ENCODE peak calls at places on chromosome 18, in seven cellular contexts. U is HepG2, T is endothelial cell of umbilical vein, O is astrocyte of the spinal cord, I is heart left ventricle, H is fibroblast of lung, D is lower lobe of right lung. J is an unnamed sample.
A peak's percentile ranks its signal among the peaks of the same experiment; 100 is the strongest.

GRCh38 chr18:35241523-35241804 is 630 bp downstream of the ZNF397 start:
- DNase-seq in U (no peak), T (no peak), O (no peak), I (no peak), H (no peak), D (no peak), J (no peak)

GRCh38 chr18:13710460-13710859 is 15.9 kb downstream of the FAM210A start:
- DNase-seq in U (no peak), T (no peak), O (peak; percentile 37), I (no peak), H (peak; percentile 75), D (peak; percentile 71), J (no peak)

GRCh38 chr18:23355206-23355605 is 97.9 kb upstream of the RIOK3 start:
- DNase-seq in U (no peak), T (peak; percentile 72), O (no peak), I (no peak), H (no peak), D (no peak), J (no peak)

GRCh38 chr18:70288851-70289328 is at the start of gene SOCS6:
- DNase-seq in U (no peak), T (peak; percentile 60), O (peak; percentile 58), I (peak; percentile 67), H (peak; percentile 73), D (peak; percentile 74), J (no peak)

GRCh38 chr18:22378672-22379282 is 38.9 kb downstream of the CTAGE1 start:
- DNase-seq in U (peak; percentile 25), T (peak; percentile 53), O (peak; percentile 11), I (peak; percentile 25), H (peak; percentile 20), D (no peak), J (peak; percentile 12)

GRCh38 chr18:3040881-3041280 is 27.9 kb upstream of the LPIN2 start:
- DNase-seq in U (no peak), T (no peak), O (no peak), I (no peak), H (no peak), D (no peak), J (no peak)

GRCh38 chr18:275486-275885 is 7.6 kb upstream of the THOC1 start:
- DNase-seq in U (no peak), T (no peak), O (no peak), I (peak; percentile 19), H (no peak), D (peak; percentile 61), J (no peak)

GRCh38 chr18:58533771-58534170 is 95.1 kb downstream of the ALPK2 start:
- DNase-seq in U (no peak), T (no peak), O (no peak), I (no peak), H (no peak), D (no peak), J (no peak)

GRCh38 chr18:10912790-10913560 is 236.4 kb downstream of the PIEZO2 start:
- DNase-seq in U (peak; percentile 86), T (peak; percentile 97), O (peak; percentile 89), I (peak; percentile 45), H (peak; percentile 91), D (no peak), J (peak; percentile 37)

GRCh38 chr18:38751897-38752296 is 1186.3 kb upstream of the CELF4 start:
- DNase-seq in U (no peak), T (no peak), O (no peak), I (no peak), H (no peak), D (no peak), J (no peak)

GRCh38 chr18:78080761-78081160 is 831.1 kb downstream of the GALR1 start:
- DNase-seq in U (no peak), T (no peak), O (no peak), I (no peak), H (no peak), D (no peak), J (no peak)

GRCh38 chr18:79631761-79632446 is 47.7 kb upstream of the CTDP1 start:
- DNase-seq in U (no peak), T (no peak), O (no peak), I (no peak), H (no peak), D (no peak), J (no peak)

GRCh38 chr18:79588636-79589481 is 90.7 kb upstream of the CTDP1 start:
- DNase-seq in U (peak; percentile 47), T (peak; percentile 3), O (peak; percentile 83), I (peak; percentile 84), H (peak; percentile 98), D (peak; percentile 64), J (no peak)

GRCh38 chr18:80253871-80254492 is 6.7 kb upstream of the PARD6G start:
- DNase-seq in U (no peak), T (no peak), O (no peak), I (no peak), H (no peak), D (no peak), J (no peak)

GRCh38 chr18:62781893-62782292 is 66.6 kb downstream of the PHLPP1 start:
- DNase-seq in U (peak; percentile 29), T (peak; percentile 11), O (peak; percentile 68), I (no peak), H (peak; percentile 92), D (no peak), J (peak; percentile 46)

GRCh38 chr18:76437910-76438309 is 57.1 kb downstream of the ZNF516 start:
- DNase-seq in U (no peak), T (no peak), O (no peak), I (no peak), H (no peak), D (no peak), J (no peak)
- TF ChIP-seq CTCF in U (no peak), T (no peak), O (no peak), I (no peak), H (no peak), D (no peak), J (no peak)

DNA sequence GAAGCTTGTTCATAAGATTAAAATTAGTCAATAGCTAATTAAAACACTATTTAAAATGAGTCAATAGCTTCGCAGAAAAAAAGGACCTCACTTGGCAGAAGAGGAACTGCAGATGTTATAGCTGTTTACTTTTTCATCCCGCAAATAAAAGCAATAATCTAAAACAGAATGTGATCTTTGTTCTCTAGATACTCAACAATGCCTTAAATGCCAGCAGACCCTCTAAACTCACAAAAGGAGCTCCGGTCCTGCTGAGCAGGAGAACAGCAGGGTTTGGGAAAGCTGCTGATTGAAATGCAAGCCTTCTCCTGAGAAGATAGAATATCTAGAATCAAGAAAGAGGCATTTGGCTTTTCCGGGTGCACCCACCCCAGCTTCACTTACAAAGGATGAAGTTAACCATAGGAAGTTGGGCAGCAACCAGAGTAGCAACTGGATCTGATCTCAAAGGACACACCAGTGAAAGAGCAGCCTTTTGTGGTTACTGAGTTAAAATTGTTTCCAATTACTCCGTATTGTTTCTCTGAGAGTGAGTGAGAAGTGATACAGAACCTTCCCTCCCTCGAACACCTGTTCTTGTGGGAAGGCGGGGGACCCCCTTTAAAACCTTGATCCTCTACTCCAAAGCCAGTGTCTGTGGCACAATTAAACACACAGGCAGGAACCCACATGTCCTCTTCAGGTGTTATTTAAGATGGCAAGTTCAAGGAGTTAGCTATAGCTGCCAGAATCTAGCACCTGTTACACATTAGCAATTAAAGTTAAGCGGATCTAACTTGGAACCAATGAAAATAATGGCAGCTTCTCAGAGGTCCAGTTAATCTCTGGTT is 6.8 kb downstream of the CCBE1 start:
- DNase-seq in U (no peak), T (no peak), O (no peak), I (no peak), H (peak; percentile 23), D (no peak), J (no peak)
- H3K4me3 ChIP-seq in U (no peak overlapping the region), T (no peak overlapping the region), O (no peak overlapping the region), I (no peak overlapping the region), H (no peak overlapping the region), D (no peak overlapping the region), J (no peak overlapping the region)

GRCh38 chr18:55458456-55459238 is 129.3 kb downstream of the TCF4 start:
- DNase-seq in U (no peak), T (no peak), O (no peak), I (no peak), H (no peak), D (no peak), J (no peak)
- TF ChIP-seq CTCF in U (no peak), T (no peak), O (no peak), I (no peak), H (no peak), D (no peak), J (no peak)

GRCh38 chr18:6724331-6724730 is 5.2 kb upstream of the ARHGAP28 start:
- DNase-seq in U (no peak), T (no peak), O (no peak), I (no peak), H (no peak), D (no peak), J (no peak)

GRCh38 chr18:6729247-6730091 is at the start of gene ARHGAP28:
- DNase-seq in U (no peak), T (peak; percentile 96), O (peak; percentile 97), I (peak; percentile 87), H (peak; percentile 96), D (peak; percentile 87), J (peak; percentile 65)

GRCh38 chr18:6731197-6731596 is 1.7 kb downstream of the ARHGAP28 start:
- DNase-seq in U (no peak), T (peak; percentile 71), O (peak; percentile 89), I (no peak), H (peak; percentile 78), D (no peak), J (peak; percentile 90)

GRCh38 chr18:6728809-6729246 is 688 bp upstream of the ARHGAP28 start:
- DNase-seq in U (no peak), T (no peak), O (no peak), I (no peak), H (no peak), D (no peak), J (no peak)

GRCh38 chr18:6728318-6728717 is 1.2 kb upstream of the ARHGAP28 start:
- DNase-seq in U (no peak), T (no peak), O (no peak), I (no peak), H (no peak), D (no peak), J (no peak)
- H3K4me3 ChIP-seq in U (no peak overlapping the region), T (no peak overlapping the region), O (no peak overlapping the region), I (no peak overlapping the region), H (no peak overlapping the region), D (no peak overlapping the region), J (no peak overlapping the region)

GRCh38 chr18:48667276-48668254 is 128.7 kb downstream of the CTIF start:
- DNase-seq in U (peak; percentile 23), T (no peak), O (peak; percentile 46), I (no peak), H (peak; percentile 43), D (no peak), J (no peak)
- TF ChIP-seq CTCF in U (peak; percentile 56), T (peak; percentile 13), O (peak; percentile 51), I (peak; percentile 14), H (peak; percentile 40), D (no peak), J (peak; percentile 34)